ENCODE peak calls at places on chromosomes 12 and 14, in five cellular contexts. E is NCI-H2081, C is WTC11, F is fibroblast of mammary gland, O is HS-5. U is an unnamed sample.

GRCh38 chr14:100440758-100441203 is 117.6 kb downstream of the SLC25A47 start:
- DNase-seq in E (no peak), F (no peak), O (no peak), C (no peak), U (no peak)

GRCh38 chr14:86639146-86639545 is 1109.2 kb downstream of the FLRT2 start:
- DNase-seq in C (no peak), F (no peak), O (no peak), E (no peak), U (no peak)

GRCh38 chr12:68481181-68481941 is 129.3 kb upstream of the RAP1B start:
- DNase-seq in E (no peak), F (peak), O (no peak), C (no peak), U (no peak)

GRCh38 chr14:59254146-59254910 is 65.9 kb downstream of the DAAM1 start:
- DNase-seq in C (no peak), O (no peak), E (no peak), F (peak), U (no peak)

GRCh38 chr12:91763654-91764439 is 381.8 kb downstream of the BTG1 start:
- DNase-seq in C (no peak), O (no peak), E (no peak), F (no peak), U (no peak)

GRCh38 chr12:112191840-112192321 is 66.5 kb downstream of the TRAFD1 start:
- DNase-seq in F (no peak), O (no peak), E (no peak), C (no peak), U (no peak)

GRCh38 chr14:73740921-73741326 is 26.7 kb upstream of the PNMA1 start:
- DNase-seq in C (peak), O (no peak), F (peak), E (no peak), U (no peak)

GRCh38 chr14:73655851-73656250 is 11.1 kb downstream of the DNAL1 start:
- DNase-seq in O (no peak), E (no peak), F (no peak), C (no peak), U (no peak)

GRCh38 chr12:44317651-44318126 is 481.8 kb downstream of the TMEM117 start:
- DNase-seq in E (peak), F (peak), C (peak), O (peak), U (peak)

GRCh38 chr14:100106260-100106659 is 41.0 kb downstream of the EVL start:
- DNase-seq in E (no peak), C (no peak), F (no peak), O (no peak), U (no peak)

GRCh38 chr12:77667101-77667500 is 163.6 kb upstream of the NAV3 start:
- DNase-seq in F (peak), O (no peak), E (no peak), C (no peak), U (no peak)

GRCh38 chr12:127389923-127390322 is 877.0 kb upstream of the TMEM132C start:
- DNase-seq in E (no peak), C (no peak), O (peak), F (peak), U (peak)

GRCh38 chr14:34461334-34462131 is 507 bp downstream of the SPTSSA start:
- DNase-seq in C (peak), E (peak), F (peak), O (peak), U (peak)

GRCh38 chr14:78005325-78005724 is 164.8 kb upstream of the NRXN3 start:
- DNase-seq in F (peak), C (no peak), O (no peak), E (peak), U (no peak)

GRCh38 chr14:90676859-90677258 is 139.4 kb downstream of the TTC7B start:
- DNase-seq in F (peak), E (no peak), C (no peak), O (no peak), U (no peak)

GRCh38 chr12:68306564-68306963 is 25.6 kb downstream of the MDM1 start:
- DNase-seq in C (no peak), O (no peak), E (no peak), F (no peak), U (no peak)

GRCh38 chr12:124387510-124387855 is 92.6 kb downstream of the RFLNA start:
- DNase-seq in C (no peak), O (no peak), E (no peak), F (no peak), U (no peak)

GRCh38 chr14:96056509-96057422 is 17.6 kb downstream of the C14orf132 start:
- DNase-seq in E (no peak), C (peak), O (no peak), F (no peak), U (no peak)

GRCh38 chr12:122944588-122944987 is 21.7 kb downstream of the ABCB9 start:
- DNase-seq in C (no peak), E (no peak), F (peak), O (no peak), U (no peak)

GRCh38 chr14:54742492-54743350 is 159.9 kb downstream of the GCH1 start:
- DNase-seq in O (no peak), F (no peak), E (no peak), C (no peak), U (no peak)

GRCh38 chr14:69038449-69039286 is 59.6 kb upstream of the ACTN1 start:
- DNase-seq in O (no peak), E (no peak), C (no peak), F (peak), U (no peak)

GRCh38 chr12:10016881-10017280 is 6.5 kb downstream of the CLEC12B start:
- DNase-seq in C (no peak), O (no peak), E (no peak), F (peak), U (no peak)

GRCh38 chr12:50740307-50740706 is 23.6 kb upstream of the ATF1 start:
- DNase-seq in E (no peak), F (peak), C (no peak), O (no peak), U (no peak)

GRCh38 chr12:7229741-7230140 is 40.3 kb downstream of the PEX5 start:
- DNase-seq in O (no peak), E (no peak), C (no peak), F (peak), U (no peak)

GRCh38 chr12:89690925-89691324 is 17.7 kb downstream of the ATP2B1 start:
- DNase-seq in O (no peak), C (no peak), F (peak), E (no peak), U (no peak)

GRCh38 chr14:33855672-33856071 is 95.2 kb downstream of the EGLN3 start:
- DNase-seq in E (no peak), C (no peak), F (no peak), O (no peak), U (no peak)

GRCh38 chr12:105761075-105761474 is 377.7 kb downstream of the NUAK1 start:
- DNase-seq in F (no peak), C (no peak), O (no peak), E (no peak), U (no peak)

GRCh38 chr12:68065687-68066086 is 76.4 kb downstream of the IFNG-AS1 start:
- DNase-seq in F (no peak), O (no peak), E (no peak), C (no peak), U (no peak)

GRCh38 chr12:69130064-69130463 is 109.3 kb upstream of the CPSF6 start:
- DNase-seq in O (no peak), E (no peak), F (peak), C (no peak), U (no peak)

GRCh38 chr14:27553820-27554219 is 956.0 kb upstream of the NOVA1 start:
- DNase-seq in E (no peak), O (no peak), F (peak), C (no peak), U (no peak)

GRCh38 chr14:48454887-48455286 is 779.5 kb upstream of the MDGA2 start:
- DNase-seq in O (no peak), F (no peak), E (no peak), C (no peak), U (no peak)

GRCh38 chr14:101595887-101596721 is 34.8 kb downstream of the DIO3 start:
- DNase-seq in F (no peak), C (no peak), O (no peak), E (no peak), U (no peak)

GRCh38 chr12:3560295-3560620 is 69.3 kb downstream of the PRMT8 start:
- DNase-seq in C (no peak), E (no peak), F (no peak), O (no peak), U (no peak)

GRCh38 chr12:93974252-93974651 is 174.1 kb upstream of the PLXNC1 start:
- DNase-seq in O (no peak), F (no peak), E (no peak), C (no peak), U (no peak)

U was measured in neuronal stem cell.